ENCODE peak calls at places on chromosomes 4 and X, in five cellular contexts. U is hepatocyte, T is lung, N is HCT116, P is fibroblast of lung. D is an unnamed sample.

GRCh38 chr4:149999485-150000074 is 78.7 kb upstream of the DCLK2 start:
- DNase-seq in U (peak; percentile 68), T (no peak), N (peak; percentile 60), P (peak; percentile 87), D (peak; percentile 57)

GRCh38 chr4:87985097-87985886 is 9.8 kb downstream of the SPP1 start:
- DNase-seq in U (peak; percentile 43), T (peak; percentile 43), N (peak; percentile 58), P (peak; percentile 43), D (peak; percentile 52)

GRCh38 chrX:2243913-2244460 is 256.8 kb downstream of the DHRSX start:
- DNase-seq in U (no peak), T (no peak), N (no peak), P (peak; percentile 47), D (no peak)

GRCh38 chr4:30429813-30430466 is 290.2 kb upstream of the PCDH7 start:
- DNase-seq in U (peak; percentile 9), T (no peak), N (peak; percentile 38), P (peak; percentile 90), D (no peak)

GRCh38 chr4:15238720-15239119 is 189.1 kb upstream of the C1QTNF7 start:
- DNase-seq in U (peak; percentile 68), T (peak; percentile 38), N (no peak), P (peak; percentile 70), D (peak; percentile 34)

GRCh38 chr4:7766661-7767345 is 172.9 kb downstream of the AFAP1 start:
- DNase-seq in U (no peak), T (no peak), N (no peak), P (no peak), D (no peak)

GRCh38 chrX:26783512-26784225 is 567.7 kb downstream of the MAGEB5 start:
- DNase-seq in U (peak; percentile 50), T (no peak), N (peak; percentile 29), P (peak; percentile 65), D (peak; percentile 19)

GRCh38 chr4:40309250-40309774 is 25.8 kb upstream of the CHRNA9 start:
- DNase-seq in U (peak; percentile 93), T (peak; percentile 88), N (peak; percentile 77), P (peak; percentile 86), D (peak; percentile 90)

GRCh38 chrX:35886135-35886534 is 33.4 kb upstream of the CFAP47 start:
- DNase-seq in U (no peak), T (no peak), N (no peak), P (no peak), D (no peak)

GRCh38 chrX:41035582-41035981 is 49.7 kb upstream of the USP9X start:
- DNase-seq in U (no peak), T (no peak), N (no peak), P (no peak), D (no peak)

GRCh38 chrX:48461830-48462229 is 8.2 kb downstream of the SLC38A5 start:
- DNase-seq in U (no peak), T (no peak), N (no peak), P (no peak), D (no peak)

GRCh38 chr4:175657571-175657970 is 154.5 kb downstream of the GPM6A start:
- DNase-seq in U (no peak), T (no peak), N (no peak), P (no peak), D (no peak)

GRCh38 chrX:100647095-100647494 is 3.1 kb downstream of the SRPX2 start:
- DNase-seq in U (peak; percentile 18), T (no peak), N (no peak), P (peak; percentile 39), D (no peak)

GRCh38 chr4:93646225-93646930 is 182.2 kb upstream of the ATOH1 start:
- DNase-seq in U (peak; percentile 20), T (no peak), N (no peak), P (peak; percentile 22), D (no peak)

GRCh38 chr4:126762651-126763247 is 870.0 kb upstream of the INTU start:
- DNase-seq in U (no peak), T (no peak), N (no peak), P (no peak), D (no peak)

GRCh38 chr4:48139688-48140087 is 5.6 kb upstream of the TXK start:
- DNase-seq in U (no peak), T (no peak), N (no peak), P (peak; percentile 11), D (no peak)

GRCh38 chr4:78624048-78624447 is 72.5 kb downstream of the ANXA3 start:
- DNase-seq in U (no peak), T (no peak), N (no peak), P (no peak), D (no peak)

GRCh38 chr4:40998680-40999358 is 215.5 kb downstream of the APBB2 start:
- DNase-seq in U (peak; percentile 51), T (no peak), N (peak; percentile 69), P (peak; percentile 34), D (no peak)

GRCh38 chr4:20254517-20255250 is 3.0 kb downstream of the SLIT2 start:
- DNase-seq in U (peak; percentile 46), T (no peak), N (no peak), P (peak; percentile 45), D (peak; percentile 8)

GRCh38 chrX:2450681-2451080 is 50.1 kb downstream of the DHRSX start:
- DNase-seq in U (no peak), T (no peak), N (no peak), P (no peak), D (no peak)

DNA sequence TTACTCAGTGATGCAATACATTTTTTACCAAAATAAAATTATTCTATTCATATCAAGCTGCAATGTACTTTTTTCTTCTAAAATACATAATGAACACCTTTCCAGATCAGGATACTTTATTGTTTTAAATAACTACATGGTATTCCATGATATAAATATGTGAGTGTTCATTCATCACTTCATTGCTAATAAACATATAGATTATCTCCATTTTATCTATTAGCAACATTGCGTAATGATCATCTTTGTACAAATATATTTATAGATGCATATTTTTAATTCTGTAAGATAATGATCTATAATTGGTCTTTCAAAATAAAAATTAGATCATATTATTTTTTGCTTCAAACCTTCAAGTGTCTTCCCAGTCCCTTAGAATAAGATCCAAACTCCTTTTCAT is 156.1 kb upstream of the HHIP start:
- DNase-seq in U (no peak), T (no peak), N (no peak), P (no peak), D (no peak)
- TF ChIP-seq CTCF in U (no peak), T (no peak), N (no peak), P (no peak), D (no peak)

GRCh38 chr4:3073158-3074077 is 920 bp downstream of the HTT-AS start:
- DNase-seq in U (no peak), T (peak; percentile 31), N (no peak), P (no peak), D (no peak)

GRCh38 chr4:3071811-3072210 is 2.5 kb downstream of the HTT-AS start:
- DNase-seq in U (no peak), T (no peak), N (no peak), P (peak; percentile 19), D (no peak)

GRCh38 chr4:3074846-3075651 is 568 bp downstream of the HTT start:
- DNase-seq in U (peak; percentile 89), T (peak; percentile 72), N (peak; percentile 27), P (peak; percentile 45), D (peak; percentile 72)

GRCh38 chr4:3075652-3075981 is 1.1 kb downstream of the HTT start:
- DNase-seq in U (no peak), T (no peak), N (no peak), P (no peak), D (no peak)

GRCh38 chr4:3074078-3074845 is at the start of the genes HTT and HTT-AS:
- DNase-seq in U (peak; percentile 98), T (peak; percentile 98), N (peak; percentile 85), P (peak; percentile 94), D (peak; percentile 99)
- H3K4me1 ChIP-seq in U (peaks cover 17% of the 10 kb centered on the region), T (peaks cover 1% of the 10 kb centered on the region), N (peaks cover 18% of the 10 kb centered on the region), P (peaks cover 13% of the 10 kb centered on the region), D (no peaks in the 10 kb centered on the region)

GRCh38 chr4:153447175-153447887 is 18.8 kb upstream of the TMEM131L start:
- DNase-seq in U (peak; percentile 17), T (no peak), N (no peak), P (peak; percentile 90), D (no peak)
- H3K4me3 ChIP-seq in U (no peak overlapping the region), T (no peak overlapping the region), N (no peak overlapping the region), P (peak overlapping the region; percentile 23), D (no peak overlapping the region)

DNA sequence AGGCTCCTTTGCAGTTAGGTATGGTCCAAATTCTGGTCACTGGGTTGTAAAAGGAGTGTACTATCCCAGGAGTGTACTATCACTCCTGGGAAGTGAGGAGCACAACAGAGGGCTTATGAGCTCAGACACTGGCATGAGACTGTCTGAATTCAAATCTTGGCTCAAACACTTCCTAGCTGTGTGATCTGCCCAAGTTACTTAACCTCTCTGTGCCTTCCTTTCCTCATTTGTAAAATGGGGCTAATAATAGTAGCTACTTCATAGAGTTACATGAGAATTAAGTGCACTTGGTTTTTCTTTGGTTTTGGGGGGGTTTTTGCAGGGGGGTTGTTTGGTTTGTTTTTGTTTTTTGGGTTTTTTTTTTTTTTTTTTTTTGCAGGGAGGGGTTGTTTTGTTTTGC is 152.0 kb downstream of the BCOR start:
- DNase-seq in U (no peak), T (no peak), N (no peak), P (no peak), D (no peak)
- TF ChIP-seq CTCF in U (no peak), T (no peak), N (no peak), P (no peak), D (no peak)

GRCh38 chr4:143406523-143406922 is 69.8 kb downstream of the GAB1 start:
- DNase-seq in U (peak; percentile 68), T (peak; percentile 57), N (no peak), P (peak; percentile 96), D (peak; percentile 14)
- H3K4me1 ChIP-seq in U (peaks cover 12% of the 10 kb centered on the region), T (peaks cover 13% of the 10 kb centered on the region), N (no peaks in the 10 kb centered on the region), P (peaks cover 14% of the 10 kb centered on the region), D (no peaks in the 10 kb centered on the region)

GRCh38 chr4:94934864-94935263 is 177.1 kb downstream of the BMPR1B start:
- DNase-seq in U (no peak), T (no peak), N (no peak), P (peak; percentile 64), D (no peak)
- H3K4me3 ChIP-seq in U (no peak overlapping the region), T (no peak overlapping the region), N (no peak overlapping the region), P (no peak overlapping the region), D (no peak overlapping the region)

DNA sequence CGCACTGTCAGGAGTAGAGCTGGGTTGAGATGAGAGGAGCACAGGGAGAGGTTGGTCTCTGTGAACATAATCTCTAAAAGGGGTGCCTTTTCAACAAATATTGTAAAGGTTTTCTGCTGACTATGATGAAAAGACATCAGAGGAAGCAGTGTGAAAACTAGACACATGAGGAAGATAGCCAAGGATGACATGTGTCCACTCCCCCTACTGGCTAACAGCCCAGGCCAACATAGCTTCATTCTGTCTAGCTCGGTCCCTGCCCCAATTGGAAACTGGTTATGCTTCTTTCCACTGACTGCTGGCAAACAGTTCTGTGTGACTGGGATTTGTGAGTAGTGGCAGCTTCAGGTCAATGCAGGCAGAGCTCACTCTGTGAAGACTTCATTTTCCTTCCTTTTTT is 115.4 kb upstream of the ESX1 start:
- DNase-seq in U (peak; percentile 18), T (no peak), N (peak; percentile 26), P (no peak), D (no peak)
- TF ChIP-seq CTCF in U (no peak), T (no peak), N (no peak), P (no peak), D (no peak)

GRCh38 chr4:2791518-2792395 is 1.1 kb upstream of the SH3BP2 start:
- DNase-seq in U (peak; percentile 21), T (no peak), N (no peak), P (no peak), D (peak; percentile 4)
- H3K4me1 ChIP-seq in U (peaks cover 29% of the 10 kb centered on the region), T (peaks cover 45% of the 10 kb centered on the region), N (peaks cover 42% of the 10 kb centered on the region), P (peaks cover 21% of the 10 kb centered on the region), D (peaks cover 26% of the 10 kb centered on the region)

D was measured in BE2C.